ENCODE peak calls at places on chromosomes 4 and X, in eight cellular contexts. E, D, Z, U, G, W, P and I are unnamed samples.

GRCh38 chr4:137106287-137106686 is 426.0 kb downstream of the PCDH18 start:
- DNase-seq in E (no peak), D (no peak), Z (no peak), U (no peak), G (no peak), W (no peak), P (no peak), I (no peak)

GRCh38 chr4:119731146-119731742 is 102.6 kb upstream of the PDE5A start:
- DNase-seq in E (no peak), D (no peak), Z (no peak), U (no peak), G (no peak), W (no peak), P (no peak), I (no peak)

GRCh38 chr4:54063224-54063623 is 1.2 kb downstream of the CHIC2 start:
- DNase-seq in E (no peak), D (no peak), Z (peak; percentile 64), U (no peak), G (no peak), W (no peak), P (no peak), I (no peak)

GRCh38 chr4:128381748-128382559 is 94.3 kb upstream of the PGRMC2 start:
- DNase-seq in E (no peak), D (no peak), Z (no peak), U (no peak), G (no peak), W (no peak), P (no peak), I (no peak)

GRCh38 chrX:39497717-39498265 is 600.0 kb downstream of the BCOR start:
- DNase-seq in E (no peak), D (no peak), Z (no peak), U (no peak), G (no peak), W (no peak), P (no peak), I (no peak)

GRCh38 chr4:8171941-8172924 is 13.6 kb upstream of the ABLIM2 start:
- DNase-seq in E (no peak), D (no peak), Z (no peak), U (no peak), G (no peak), W (no peak), P (no peak), I (no peak)

GRCh38 chr4:72484991-72485390 is 84.0 kb downstream of the ADAMTS3 start:
- DNase-seq in E (no peak), D (no peak), Z (no peak), U (no peak), G (no peak), W (no peak), P (no peak), I (no peak)

GRCh38 chr4:114040319-114041116 is 61.1 kb upstream of the ARSJ start:
- DNase-seq in E (no peak), D (no peak), Z (no peak), U (peak; percentile 8), G (no peak), W (no peak), P (no peak), I (no peak)

GRCh38 chr4:152112116-152112515 is 351.3 kb upstream of the GATB start:
- DNase-seq in E (no peak), D (no peak), Z (no peak), U (no peak), G (no peak), W (no peak), P (no peak), I (no peak)

GRCh38 chrX:101693476-101693875 is 33.8 kb upstream of the ARMCX2 start:
- DNase-seq in E (no peak), D (no peak), Z (no peak), U (no peak), G (no peak), W (no peak), P (no peak), I (no peak)

GRCh38 chrX:130909469-130910136 is 6.6 kb upstream of the ENOX2 start:
- DNase-seq in E (no peak), D (no peak), Z (no peak), U (no peak), G (no peak), W (no peak), P (no peak), I (no peak)